ENCODE peak calls at places on chromosomes 7 and 10, in nine cellular contexts. R is AG04450; E is endothelial cell; Z is epithelial cell of proximal tubule; N is neural crest cell; F is CD8-positive, alpha-beta T cell; D is hippocampal formation; V is NCI-H1092 treated with DMSO at 0.1 percent for 48 hours; P is lung microvascular endothelial cell. C is an unnamed sample.

GRCh38 chr10:100904903-100905302 is 7.9 kb upstream of the SLF2 start:
- DNase-seq in E (no peak), Z (no peak), V (no peak), P (no peak), N (no peak), R (no peak), D (no peak), F (no peak), C (no peak)

GRCh38 chr10:97127960-97128850 is 57.6 kb downstream of the SLIT1 start:
- DNase-seq in R (no peak), N (no peak), V (peak), D (no peak), P (no peak), F (no peak), Z (no peak), E (no peak), C (no peak)

GRCh38 chr7:50952120-50952519 is 169.4 kb upstream of the GRB10 start:
- DNase-seq in N (no peak), P (no peak), R (no peak), E (no peak), F (no peak), D (no peak), Z (no peak), V (no peak), C (no peak)

GRCh38 chr7:2621948-2622640 is 9.7 kb upstream of the TTYH3 start:
- DNase-seq in D (no peak), Z (no peak), R (no peak), F (no peak), E (peak), P (no peak), V (peak), N (no peak), C (no peak)

GRCh38 chr10:117224881-117225280 is 16.0 kb upstream of the SLC18A2 start:
- DNase-seq in D (no peak), P (no peak), E (no peak), V (no peak), R (no peak), F (no peak), N (no peak), Z (no peak), C (no peak)

GRCh38 chr7:72015106-72015505 is 397.0 kb downstream of the CALN1 start:
- DNase-seq in V (no peak), D (no peak), R (no peak), N (no peak), E (no peak), P (no peak), F (no peak), Z (no peak), C (no peak)

GRCh38 chr7:95553939-95554338 is 42.4 kb downstream of the PDK4 start:
- DNase-seq in P (no peak), R (no peak), E (no peak), D (no peak), N (no peak), F (no peak), V (no peak), Z (no peak), C (no peak)

GRCh38 chr10:125455855-125456254 is 227.1 kb downstream of the TEX36 start:
- DNase-seq in D (no peak), N (no peak), R (no peak), P (no peak), F (no peak), E (no peak), Z (no peak), V (no peak), C (no peak)

GRCh38 chr7:76515999-76516443 is 5.7 kb downstream of the UPK3B start:
- DNase-seq in E (peak), D (peak), R (no peak), F (no peak), V (peak), P (no peak), Z (no peak), N (no peak), C (no peak)

GRCh38 chr10:84076540-84077195 is 62.6 kb upstream of the GHITM start:
- DNase-seq in R (peak), Z (peak), P (no peak), D (no peak), F (no peak), E (peak), V (no peak), N (no peak), C (no peak)

GRCh38 chr7:99173787-99174186 is 29.9 kb upstream of the SMURF1 start:
- DNase-seq in V (no peak), N (no peak), Z (no peak), P (no peak), F (no peak), D (no peak), R (no peak), E (no peak), C (no peak)

GRCh38 chr7:66627151-66627681 is 1.5 kb upstream of the KCTD7 start:
- DNase-seq in D (no peak), P (no peak), V (no peak), E (no peak), R (peak), N (no peak), F (no peak), Z (no peak), C (no peak)

GRCh38 chr10:66350622-66351399 is 575.0 kb upstream of the LRRTM3 start:
- DNase-seq in F (no peak), Z (no peak), E (no peak), P (no peak), D (no peak), V (no peak), N (no peak), R (no peak), C (no peak)

GRCh38 chr7:94391716-94392390 is 2.8 kb upstream of the COL1A2 start:
- DNase-seq in D (no peak), V (no peak), Z (no peak), R (peak), P (no peak), F (no peak), N (no peak), E (no peak), C (peak)

GRCh38 chr7:157391036-157391710 is 54.4 kb downstream of the DNAJB6 start:
- DNase-seq in E (no peak), D (no peak), R (no peak), N (no peak), P (no peak), F (no peak), V (no peak), Z (no peak), C (no peak)

GRCh38 chr7:117036034-117036669 is 82.9 kb downstream of the ST7 start:
- DNase-seq in D (no peak), N (no peak), F (no peak), V (no peak), Z (no peak), R (no peak), E (no peak), P (peak), C (no peak)

GRCh38 chr7:952548-953441 is 1.7 kb downstream of the ADAP1 start:
- DNase-seq in F (no peak), E (no peak), P (no peak), N (no peak), D (no peak), R (no peak), Z (no peak), V (no peak), C (no peak)

GRCh38 chr10:72567421-72567820 is 58.5 kb downstream of the MICU1 start:
- DNase-seq in D (no peak), F (no peak), N (no peak), E (peak), P (no peak), R (no peak), Z (peak), V (no peak), C (no peak)

GRCh38 chr10:47369251-47369894 is 14.7 kb downstream of the ZNF488 start:
- DNase-seq in E (no peak), R (no peak), P (no peak), F (no peak), D (no peak), Z (no peak), V (no peak), N (no peak), C (no peak)

GRCh38 chr7:22569586-22570321 is 69.8 kb upstream of the STEAP1B start:
- DNase-seq in R (no peak), N (no peak), E (no peak), F (no peak), P (no peak), V (no peak), D (no peak), Z (no peak), C (no peak)

GRCh38 chr10:130244928-130245495 is 108.8 kb downstream of the GLRX3 start:
- DNase-seq in F (no peak), P (no peak), V (no peak), Z (no peak), E (no peak), D (no peak), N (no peak), R (no peak), C (no peak)

GRCh38 chr7:73742753-73743641 is 4.4 kb upstream of the ABHD11 start:
- DNase-seq in P (peak), E (peak), N (peak), V (peak), Z (peak), D (no peak), R (no peak), F (no peak), C (no peak)

C was measured in amniotic stem cell.